ENCODE peak calls at places on chromosomes 2 and 18, in seven cellular contexts. S is HCT116, I is GM23248, E is PC-3, L is neural progenitor cell, U is OCI-LY7, D is SK-N-SH. O is an unnamed sample.

GRCh38 chr2:133324150-133324561 is 244.1 kb downstream of the NCKAP5 start:
- DNase-seq in U (no peak), L (no peak), S (no peak), I (peak; percentile 72), D (no peak), E (peak; percentile 86), O (peak; percentile 12)

GRCh38 chr2:171785450-171785849 is 98.2 kb downstream of the DYNC1I2 start:
- DNase-seq in S (no peak), E (no peak), L (no peak), U (no peak), D (no peak), I (no peak), O (no peak)

GRCh38 chr2:118748245-118748885 is 99.1 kb downstream of the EN1 start:
- DNase-seq in S (no peak), U (no peak), E (no peak), D (no peak), I (no peak), L (no peak), O (no peak)

GRCh38 chr2:85678794-85679672 is 11.0 kb upstream of the SFTPB start:
- DNase-seq in S (peak; percentile 50), U (peak; percentile 30), E (peak; percentile 93), L (peak; percentile 72), I (peak; percentile 81), D (peak; percentile 92), O (peak; percentile 83)

GRCh38 chr18:41814651-41815050 is 140.4 kb upstream of the PIK3C3 start:
- DNase-seq in D (no peak), S (no peak), U (no peak), L (no peak), E (no peak), I (no peak), O (no peak)

GRCh38 chr18:63148449-63149199 is 170.9 kb downstream of the BCL2 start:
- DNase-seq in S (no peak), U (no peak), D (no peak), L (no peak), I (peak; percentile 87), E (no peak), O (no peak)

GRCh38 chr2:103161456-103162289 is 399.8 kb downstream of the TMEM182 start:
- DNase-seq in U (peak; percentile 40), D (peak; percentile 49), S (peak; percentile 16), E (peak; percentile 63), L (peak; percentile 79), I (peak; percentile 75), O (peak; percentile 84)

GRCh38 chr2:9914384-9915065 is 37.0 kb upstream of the GRHL1 start:
- DNase-seq in E (peak; percentile 92), I (peak; percentile 68), L (no peak), D (no peak), U (no peak), S (peak; percentile 76), O (no peak)

GRCh38 chr2:140567734-140568133 is 1563.1 kb downstream of the LRP1B start:
- DNase-seq in I (peak; percentile 32), D (no peak), U (no peak), L (no peak), S (no peak), E (peak; percentile 45), O (no peak)

GRCh38 chr2:20353597-20353996 is 3.0 kb upstream of the PUM2 start:
- DNase-seq in U (no peak), E (peak; percentile 18), L (no peak), S (no peak), D (no peak), I (no peak), O (no peak)

GRCh38 chr2:45168731-45169338 is 159.6 kb upstream of the SIX2 start:
- DNase-seq in I (peak; percentile 46), U (no peak), D (peak; percentile 90), E (peak; percentile 61), L (peak; percentile 71), S (no peak), O (peak; percentile 55)

GRCh38 chr2:190088917-190089316 is 26.4 kb upstream of the MSTN start:
- DNase-seq in S (peak; percentile 72), L (peak; percentile 82), I (peak; percentile 82), D (peak; percentile 43), E (peak; percentile 85), U (peak; percentile 74), O (peak; percentile 83)

GRCh38 chr2:99662761-99663341 is 173.0 kb upstream of the REV1 start:
- DNase-seq in L (no peak), I (peak; percentile 94), D (no peak), E (peak; percentile 84), U (no peak), S (no peak), O (no peak)

GRCh38 chr2:141701610-141702009 is 429.2 kb downstream of the LRP1B start:
- DNase-seq in I (no peak), D (no peak), E (no peak), S (no peak), U (no peak), L (no peak), O (no peak)

GRCh38 chr2:10835052-10835970 is 22.7 kb upstream of the PDIA6 start:
- DNase-seq in S (peak; percentile 73), I (peak; percentile 65), L (peak; percentile 85), D (peak; percentile 82), U (peak; percentile 57), E (peak; percentile 90), O (peak; percentile 94)

GRCh38 chr2:240232961-240233890 is 92.8 kb upstream of the OTOS start:
- DNase-seq in D (peak; percentile 90), I (peak; percentile 88), L (peak; percentile 94), S (peak; percentile 88), U (peak; percentile 76), E (peak; percentile 84), O (peak; percentile 96)

GRCh38 chr2:180938419-180938818 is 42.0 kb upstream of the UBE2E3 start:
- DNase-seq in U (no peak), I (peak; percentile 79), L (no peak), D (no peak), E (no peak), S (no peak), O (no peak)

GRCh38 chr2:197813093-197813787 is 8.8 kb downstream of the PLCL1 start:
- DNase-seq in U (peak; percentile 28), D (peak; percentile 36), E (peak; percentile 67), L (no peak), S (peak; percentile 12), I (peak; percentile 79), O (peak; percentile 50)

GRCh38 chr2:18976112-18976961 is 382.1 kb downstream of the OSR1 start:
- DNase-seq in D (no peak), I (peak; percentile 90), E (peak; percentile 89), S (no peak), L (no peak), U (peak; percentile 76), O (no peak)

GRCh38 chr2:23269747-23270146 is 115.2 kb upstream of the KLHL29 start:
- DNase-seq in D (no peak), U (no peak), I (peak; percentile 44), E (peak; percentile 13), L (no peak), S (no peak), O (no peak)

GRCh38 chr2:62409442-62409841 is 96.6 kb downstream of the TMEM17 start:
- DNase-seq in I (peak; percentile 86), D (no peak), S (no peak), U (no peak), E (peak; percentile 46), L (no peak), O (no peak)

GRCh38 chr18:65753520-65753919 is 2.7 kb downstream of the CDH7 start:
- DNase-seq in U (peak; percentile 2), I (no peak), L (peak; percentile 85), S (no peak), E (peak; percentile 76), D (peak; percentile 69), O (peak; percentile 86)

GRCh38 chr2:181955010-181955409 is 30.6 kb upstream of the PPP1R1C start:
- DNase-seq in L (no peak), I (peak; percentile 40), D (no peak), U (no peak), E (peak; percentile 82), S (peak; percentile 86), O (no peak)

GRCh38 chr2:181953773-181954537 is 31.7 kb upstream of the PPP1R1C start:
- DNase-seq in I (peak; percentile 51), L (peak; percentile 90), D (peak; percentile 67), U (peak; percentile 84), E (peak; percentile 83), S (peak; percentile 83), O (peak; percentile 95)

GRCh38 chr2:181959508-181959907 is 26.1 kb upstream of the PPP1R1C start:
- DNase-seq in L (no peak), E (peak; percentile 45), D (no peak), U (no peak), I (no peak), S (no peak), O (no peak)

GRCh38 chr2:181954538-181954883 is 31.1 kb upstream of the PPP1R1C start:
- DNase-seq in U (no peak), E (no peak), S (no peak), D (no peak), I (peak; percentile 24), L (no peak), O (no peak)

GRCh38 chr2:181957668-181958067 is 28.0 kb upstream of the PPP1R1C start:
- DNase-seq in L (no peak), I (no peak), U (no peak), D (no peak), S (no peak), E (no peak), O (no peak)
- TF ChIP-seq EZH2phosphoT487 in L (no peak), I (no peak), U (no peak), D (no peak), S (no peak), E (no peak), O (no peak)

GRCh38 chr2:177265386-177265690 is 811 bp upstream of the NFE2L2 start:
- DNase-seq in U (no peak), D (no peak), I (peak; percentile 76), S (no peak), L (no peak), E (peak; percentile 38), O (peak; percentile 48)
- TF ChIP-seq EZH2phosphoT487 in U (no peak), D (no peak), I (no peak), S (no peak), L (no peak), E (no peak), O (no peak)

DNA sequence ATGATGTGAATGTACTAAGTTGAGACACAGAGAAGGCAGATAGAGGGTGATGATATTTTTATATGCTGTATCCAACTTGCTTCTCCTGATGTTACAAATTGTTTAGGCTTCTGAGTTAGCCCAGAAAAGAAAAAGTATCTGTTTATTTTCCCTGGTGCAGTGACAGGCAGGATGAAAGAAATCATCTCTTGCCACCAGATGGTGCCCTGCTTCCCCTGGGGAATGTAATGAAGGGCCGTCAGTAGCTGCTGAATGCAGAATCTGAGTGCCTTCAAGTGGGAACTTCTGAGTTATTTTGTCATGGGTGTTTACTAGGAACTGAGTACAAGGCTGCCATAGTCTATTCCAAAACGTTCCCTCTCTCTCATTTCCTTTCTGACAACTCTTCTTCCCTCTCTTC is 525.6 kb downstream of the MBD2 start:
- DNase-seq in D (peak; percentile 53), S (no peak), E (peak; percentile 60), I (peak; percentile 64), L (peak; percentile 68), U (peak; percentile 0), O (peak; percentile 55)
- TF ChIP-seq EZH2phosphoT487 in D (no peak), S (no peak), E (no peak), I (no peak), L (no peak), U (no peak), O (no peak)

DNA sequence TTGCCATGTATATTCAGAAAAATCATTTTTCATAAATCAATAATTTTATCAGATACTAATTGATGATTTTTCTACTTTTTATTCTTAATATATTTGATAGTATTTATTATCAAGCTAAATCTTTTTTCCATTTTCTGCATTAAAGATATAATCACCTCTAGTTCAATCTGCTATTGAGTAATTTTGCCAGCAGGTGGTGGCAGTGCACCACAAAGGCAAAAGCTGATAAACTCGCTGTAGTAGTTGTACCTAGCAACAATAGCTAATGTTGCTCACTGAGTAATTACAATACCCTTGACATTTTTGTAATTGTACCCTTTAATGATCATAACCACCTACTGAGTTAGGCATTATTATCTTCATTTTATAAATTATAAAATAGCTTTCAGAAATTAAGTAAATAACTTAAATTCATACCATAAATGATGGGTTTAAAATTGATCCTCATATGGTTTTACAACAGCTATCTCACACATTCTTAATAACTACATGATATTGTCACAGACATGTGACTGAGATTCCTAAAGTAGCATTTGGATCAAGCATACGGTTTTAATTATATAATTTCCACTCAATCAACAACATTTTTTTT is 52.0 kb upstream of the CALCRL start:
- DNase-seq in E (peak; percentile 85), I (peak; percentile 80), U (peak; percentile 50), L (peak; percentile 69), D (peak; percentile 22), S (peak; percentile 54), O (peak; percentile 78)
- TF ChIP-seq EZH2phosphoT487 in E (no peak), I (no peak), U (no peak), L (no peak), D (no peak), S (no peak), O (no peak)